ENCODE peak calls at places on chromosomes 13 and 19, in six cellular contexts. E is GM12891, M is K562, C is H1, V is HepG2, F is GM12878. A is an unnamed sample.

GRCh38 chr13:88628882-88629281 is 957.7 kb downstream of the SLITRK5 start:
- DNase-seq in E (no peak), M (no peak), C (no peak), V (no peak), F (no peak), A (no peak)

GRCh38 chr13:40475617-40476016 is 190.8 kb downstream of the FOXO1 start:
- DNase-seq in E (no peak), M (no peak), C (no peak), V (no peak), F (no peak), A (no peak)

GRCh38 chr13:50845211-50845610 is 1.7 kb upstream of the DLEU7 start:
- DNase-seq in E (no peak), M (no peak), C (no peak), V (no peak), F (no peak), A (no peak)

GRCh38 chr19:49687566-49688316 is 1.7 kb upstream of the ADM5 start:
- DNase-seq in E (no peak), M (no peak), C (no peak), V (no peak), F (no peak), A (no peak)

GRCh38 chr19:57719424-57719823 is 8.0 kb downstream of the ZNF671 start:
- DNase-seq in E (no peak), M (no peak), C (no peak), V (no peak), F (no peak), A (no peak)

GRCh38 chr19:3057275-3057714 is 5.0 kb downstream of the TLE5 start:
- DNase-seq in E (no peak), M (no peak), C (no peak), V (no peak), F (no peak), A (no peak)

GRCh38 chr13:44819762-44820161 is 169.5 kb downstream of the NUFIP1 start:
- DNase-seq in E (no peak), M (no peak), C (no peak), V (no peak), F (no peak), A (no peak)

GRCh38 chr19:5893907-5894703 is 9.5 kb downstream of the NDUFA11 start:
- DNase-seq in E (no peak), M (peak), C (no peak), V (no peak), F (no peak), A (no peak)

GRCh38 chr13:34561033-34561432 is 381.0 kb upstream of the NBEA start:
- DNase-seq in E (no peak), M (no peak), C (no peak), V (no peak), F (no peak), A (no peak)

GRCh38 chr13:91346062-91346461 is 1.4 kb upstream of the MIR17HG start:
- DNase-seq in E (no peak), M (no peak), C (no peak), V (no peak), F (no peak), A (no peak)

GRCh38 chr13:49587311-49587847 is 2.0 kb upstream of the RCBTB1 start:
- DNase-seq in E (no peak), M (no peak), C (no peak), V (peak), F (no peak), A (no peak)

GRCh38 chr13:38350114-38350617 is 515 bp downstream of the UFM1 start:
- DNase-seq in E (no peak), M (peak), C (no peak), V (peak), F (no peak), A (no peak)

GRCh38 chr13:26221721-26222522 is at the start of gene RNF6:
- DNase-seq in E (peak), M (peak), C (peak), V (peak), F (peak), A (peak)

GRCh38 chr13:100528353-100528752 is 60.2 kb downstream of the GGACT start:
- DNase-seq in E (no peak), M (no peak), C (no peak), V (no peak), F (no peak), A (no peak)

GRCh38 chr19:35153701-35154534 is 617 bp upstream of the FXYD5 start:
- DNase-seq in E (peak), M (peak), C (no peak), V (no peak), F (no peak), A (peak)

GRCh38 chr13:31199849-31200635 is at the start of gene B3GLCT:
- DNase-seq in E (peak), M (peak), C (peak), V (peak), F (no peak), A (peak)
- TF ChIP-seq POLR2A in E (no peak), M (no peak), C (peak), V (no peak), F (peak), A (no peak)

DNA sequence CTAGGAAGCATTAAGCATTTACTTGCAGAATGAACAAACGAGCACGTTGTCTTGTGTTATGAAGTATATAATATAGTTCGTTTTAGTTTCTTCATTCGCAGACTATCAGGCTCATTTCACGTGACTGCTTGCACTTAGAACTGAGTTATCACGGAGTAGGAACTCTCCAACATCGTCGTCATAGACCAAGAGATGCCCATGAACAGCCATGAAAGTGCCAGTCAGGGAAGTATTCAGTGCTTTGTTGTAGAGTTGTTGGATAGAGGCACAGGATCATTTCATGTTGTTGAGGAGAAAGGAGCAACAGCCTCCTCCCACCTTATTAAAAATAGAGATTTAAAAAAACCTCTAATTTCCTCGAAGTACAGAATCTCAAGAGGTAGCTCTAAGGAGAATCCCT is 969 bp upstream of the IL17D start:
- DNase-seq in E (no peak), M (no peak), C (no peak), V (no peak), F (no peak), A (no peak)
- TF ChIP-seq TAF1 in E (no peak), M (no peak), C (no peak), V (no peak), F (no peak), A (no peak)

DNA sequence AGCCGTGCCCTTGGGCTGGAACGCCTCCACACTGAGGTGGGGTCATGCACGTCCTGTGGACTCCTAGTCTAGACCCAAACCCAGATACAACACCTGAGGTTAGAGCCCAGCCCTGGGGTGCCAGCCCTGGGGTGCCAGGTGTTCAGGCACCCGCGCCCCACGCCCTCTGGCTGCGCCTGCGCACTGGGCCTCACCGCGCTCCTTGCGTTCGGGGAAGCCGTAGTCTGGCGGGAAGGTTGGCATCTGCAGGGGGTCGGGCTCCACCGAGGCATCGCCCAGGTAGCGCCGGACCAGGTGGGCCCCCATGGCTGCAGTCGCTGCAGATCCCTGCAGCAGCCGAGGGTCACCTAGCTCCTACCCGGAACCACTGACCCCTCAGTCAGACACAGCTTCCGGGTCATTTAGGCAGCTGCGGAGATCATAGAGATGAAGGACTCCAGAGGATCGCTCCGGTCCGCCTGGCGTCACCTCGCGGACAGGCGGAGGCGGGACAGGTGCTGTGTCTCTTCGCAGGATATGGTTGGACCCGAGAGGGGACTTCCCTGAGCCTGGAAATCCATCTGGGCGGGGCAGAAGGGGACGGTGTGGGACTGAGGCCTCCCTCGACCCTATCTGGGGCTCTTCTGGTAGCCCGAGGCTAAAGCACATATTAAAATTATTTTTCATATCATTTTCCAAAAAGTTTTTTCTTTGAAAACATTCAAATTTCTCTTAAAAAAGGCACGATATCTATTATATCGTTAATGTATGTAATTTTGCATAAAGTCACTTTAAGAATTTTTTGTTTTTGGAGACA is at the start of gene NDUFB7:
- DNase-seq in E (peak), M (peak), C (peak), V (peak), F (peak), A (peak)
- TF ChIP-seq POLR2A in E (peak), M (peak), C (peak), V (peak), F (peak), A (peak)

GRCh38 chr19:48627865-48628314 is 8.6 kb downstream of the SPHK2 start:
- DNase-seq in E (no peak), M (no peak), C (no peak), V (no peak), F (no peak), A (no peak)

GRCh38 chr19:48629297-48629598 is 7.9 kb downstream of the DBP start:
- DNase-seq in E (no peak), M (no peak), C (no peak), V (no peak), F (no peak), A (no peak)

GRCh38 chr19:48627211-48627864 is 8.0 kb downstream of the SPHK2 start:
- DNase-seq in E (no peak), M (no peak), C (no peak), V (peak), F (no peak), A (no peak)

GRCh38 chr19:48629599-48630288 is 7.4 kb downstream of the DBP start:
- DNase-seq in E (no peak), M (no peak), C (peak), V (no peak), F (no peak), A (no peak)

GRCh38 chr19:48628486-48629296 is 8.5 kb downstream of the DBP start:
- DNase-seq in E (no peak), M (no peak), C (no peak), V (no peak), F (no peak), A (no peak)
- TF ChIP-seq TAF1 in E (no peak), M (no peak), C (no peak), V (no peak), F (no peak), A (no peak)

GRCh38 chr19:8368136-8368535 is 4.2 kb downstream of the ANGPTL4 start:
- DNase-seq in E (no peak), M (no peak), C (no peak), V (no peak), F (no peak), A (no peak)

GRCh38 chr19:8367327-8368001 is 3.5 kb downstream of the ANGPTL4 start:
- DNase-seq in E (no peak), M (peak), C (peak), V (no peak), F (no peak), A (no peak)

GRCh38 chr19:8366961-8367326 is 3.0 kb downstream of the ANGPTL4 start:
- DNase-seq in E (no peak), M (no peak), C (no peak), V (no peak), F (no peak), A (no peak)

GRCh38 chr19:8363803-8364771 is at the start of gene ANGPTL4:
- DNase-seq in E (no peak), M (peak), C (no peak), V (no peak), F (no peak), A (no peak)

GRCh38 chr19:8366121-8366581 is 2.2 kb downstream of the ANGPTL4 start:
- DNase-seq in E (no peak), M (no peak), C (no peak), V (no peak), F (no peak), A (no peak)
- TF ChIP-seq POLR2A in E (no peak), M (no peak), C (no peak), V (no peak), F (no peak), A (no peak)

GRCh38 chr19:7426986-7427385 is 61.8 kb downstream of the PEX11G start:
- DNase-seq in E (no peak), M (no peak), C (no peak), V (no peak), F (no peak), A (no peak)
- TF ChIP-seq TAF1 in E (no peak), M (no peak), C (no peak), V (no peak), F (no peak), A (no peak)

DNA sequence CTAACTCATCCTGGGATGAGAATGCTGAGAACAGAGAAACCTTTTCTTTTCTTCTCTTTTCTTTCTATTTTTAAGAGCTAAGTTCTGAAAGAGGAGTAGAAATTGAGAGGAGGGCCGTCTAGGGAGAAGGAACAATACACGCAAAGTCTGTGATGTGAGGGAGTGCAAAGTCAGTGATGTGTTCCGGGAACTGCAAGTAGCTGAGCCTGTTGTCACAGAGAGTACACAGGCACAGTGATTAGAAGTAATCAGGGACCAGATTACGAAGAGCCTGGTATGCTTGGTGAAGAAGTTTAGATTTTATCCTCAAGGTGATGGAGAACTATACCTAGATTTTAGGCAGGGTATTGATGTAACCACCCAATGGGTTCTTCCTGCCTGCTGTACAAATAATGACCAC is 32.0 kb upstream of the CXCL17 start:
- DNase-seq in E (no peak), M (no peak), C (no peak), V (no peak), F (no peak), A (no peak)
- TF ChIP-seq POLR2A in E (no peak), M (no peak), C (no peak), V (no peak), F (no peak), A (no peak)